ENCODE peak calls at places on chromosomes 1 and 21, in ten cellular contexts. One of them, this sample, is unnamed.

GRCh38 chr1:168806955-168807354 is 77.9 kb upstream of the DPT start:
- DNase-seq in fibroblast of lung: no peak
- DNase-seq in brain microvascular endothelial cell: no peak
- DNase-seq in colonic mucosa: no peak
- DNase-seq in fibroblast of mammary gland: no peak
- DNase-seq in neural progenitor cell: no peak
- DNase-seq in psoas muscle: no peak
- DNase-seq in mammary epithelial cell: no peak
- DNase-seq in AG09309: no peak
- DNase-seq in IMR-90: no peak
- DNase-seq in this sample: no peak

GRCh38 chr21:26093094-26093493 is 77.5 kb downstream of the APP start:
- DNase-seq in psoas muscle: no peak
- DNase-seq in neural progenitor cell: no peak
- DNase-seq in AG09309: no peak
- DNase-seq in brain microvascular endothelial cell: peak
- DNase-seq in mammary epithelial cell: peak
- DNase-seq in IMR-90: peak
- DNase-seq in fibroblast of lung: peak
- DNase-seq in colonic mucosa: no peak
- DNase-seq in fibroblast of mammary gland: peak
- DNase-seq in this sample: peak

GRCh38 chr21:39348040-39348354 is 891 bp downstream of the HMGN1 start:
- DNase-seq in IMR-90: no peak
- DNase-seq in mammary epithelial cell: no peak
- DNase-seq in colonic mucosa: no peak
- DNase-seq in AG09309: no peak
- DNase-seq in brain microvascular endothelial cell: no peak
- DNase-seq in neural progenitor cell: no peak
- DNase-seq in fibroblast of mammary gland: no peak
- DNase-seq in psoas muscle: no peak
- DNase-seq in fibroblast of lung: no peak
- DNase-seq in this sample: no peak

GRCh38 chr1:162191396-162192322 is 122.2 kb downstream of the NOS1AP start:
- DNase-seq in mammary epithelial cell: peak
- DNase-seq in psoas muscle: no peak
- DNase-seq in colonic mucosa: peak
- DNase-seq in IMR-90: no peak
- DNase-seq in fibroblast of mammary gland: no peak
- DNase-seq in brain microvascular endothelial cell: no peak
- DNase-seq in fibroblast of lung: no peak
- DNase-seq in AG09309: no peak
- DNase-seq in neural progenitor cell: no peak
- DNase-seq in this sample: peak

GRCh38 chr21:29506947-29507346 is 208.2 kb downstream of the BACH1 start:
- DNase-seq in neural progenitor cell: no peak
- DNase-seq in brain microvascular endothelial cell: peak
- DNase-seq in IMR-90: peak
- DNase-seq in mammary epithelial cell: no peak
- DNase-seq in AG09309: no peak
- DNase-seq in colonic mucosa: no peak
- DNase-seq in fibroblast of mammary gland: no peak
- DNase-seq in fibroblast of lung: no peak
- DNase-seq in psoas muscle: no peak
- DNase-seq in this sample: peak

GRCh38 chr1:184035719-184036516 is 1.6 kb downstream of the COLGALT2 start:
- DNase-seq in AG09309: no peak
- DNase-seq in fibroblast of lung: no peak
- DNase-seq in IMR-90: no peak
- DNase-seq in fibroblast of mammary gland: no peak
- DNase-seq in colonic mucosa: no peak
- DNase-seq in psoas muscle: no peak
- DNase-seq in brain microvascular endothelial cell: no peak
- DNase-seq in neural progenitor cell: no peak
- DNase-seq in mammary epithelial cell: no peak
- DNase-seq in this sample: no peak

GRCh38 chr1:244280859-244281258 is 170.8 kb downstream of the ADSS2 start:
- DNase-seq in brain microvascular endothelial cell: no peak
- DNase-seq in fibroblast of mammary gland: peak
- DNase-seq in psoas muscle: no peak
- DNase-seq in neural progenitor cell: no peak
- DNase-seq in mammary epithelial cell: no peak
- DNase-seq in colonic mucosa: no peak
- DNase-seq in AG09309: no peak
- DNase-seq in fibroblast of lung: peak
- DNase-seq in IMR-90: peak
- DNase-seq in this sample: peak

GRCh38 chr1:223833948-223834347 is 11.8 kb downstream of the TP53BP2 start:
- DNase-seq in psoas muscle: no peak
- DNase-seq in neural progenitor cell: no peak
- DNase-seq in fibroblast of lung: no peak
- DNase-seq in AG09309: no peak
- DNase-seq in fibroblast of mammary gland: no peak
- DNase-seq in IMR-90: no peak
- DNase-seq in colonic mucosa: no peak
- DNase-seq in brain microvascular endothelial cell: no peak
- DNase-seq in mammary epithelial cell: no peak
- DNase-seq in this sample: no peak

GRCh38 chr1:56676571-56677035 is 31.5 kb downstream of the PRKAA2 start:
- DNase-seq in fibroblast of lung: peak
- DNase-seq in brain microvascular endothelial cell: peak
- DNase-seq in IMR-90: peak
- DNase-seq in neural progenitor cell: no peak
- DNase-seq in colonic mucosa: no peak
- DNase-seq in fibroblast of mammary gland: peak
- DNase-seq in mammary epithelial cell: peak
- DNase-seq in psoas muscle: no peak
- DNase-seq in AG09309: peak
- DNase-seq in this sample: peak

GRCh38 chr21:43703068-43703880 is 15.7 kb upstream of the PDXK start:
- DNase-seq in AG09309: no peak
- DNase-seq in IMR-90: peak
- DNase-seq in colonic mucosa: peak
- DNase-seq in psoas muscle: peak
- DNase-seq in neural progenitor cell: peak
- DNase-seq in fibroblast of mammary gland: peak
- DNase-seq in brain microvascular endothelial cell: peak
- DNase-seq in mammary epithelial cell: no peak
- DNase-seq in fibroblast of lung: peak
- DNase-seq in this sample: peak

GRCh38 chr21:40454057-40454456 is 392.9 kb downstream of the DSCAM start:
- DNase-seq in colonic mucosa: no peak
- DNase-seq in IMR-90: no peak
- DNase-seq in fibroblast of lung: no peak
- DNase-seq in brain microvascular endothelial cell: no peak
- DNase-seq in neural progenitor cell: no peak
- DNase-seq in psoas muscle: no peak
- DNase-seq in fibroblast of mammary gland: no peak
- DNase-seq in mammary epithelial cell: no peak
- DNase-seq in AG09309: no peak
- DNase-seq in this sample: no peak

GRCh38 chr1:25978404-25978803 is 19.5 kb downstream of the PAFAH2 start:
- DNase-seq in brain microvascular endothelial cell: no peak
- DNase-seq in psoas muscle: no peak
- DNase-seq in fibroblast of lung: no peak
- DNase-seq in mammary epithelial cell: no peak
- DNase-seq in neural progenitor cell: no peak
- DNase-seq in IMR-90: no peak
- DNase-seq in AG09309: no peak
- DNase-seq in colonic mucosa: no peak
- DNase-seq in fibroblast of mammary gland: no peak
- DNase-seq in this sample: no peak

GRCh38 chr1:38559180-38559874 is 300.2 kb downstream of the RRAGC start:
- DNase-seq in neural progenitor cell: no peak
- DNase-seq in colonic mucosa: peak
- DNase-seq in mammary epithelial cell: no peak
- DNase-seq in fibroblast of lung: no peak
- DNase-seq in fibroblast of mammary gland: no peak
- DNase-seq in psoas muscle: no peak
- DNase-seq in IMR-90: no peak
- DNase-seq in AG09309: no peak
- DNase-seq in brain microvascular endothelial cell: no peak
- DNase-seq in this sample: no peak

GRCh38 chr1:28580706-28581530 is 11.1 kb upstream of the RAB42 start:
- DNase-seq in mammary epithelial cell: peak
- DNase-seq in AG09309: no peak
- DNase-seq in fibroblast of lung: peak
- DNase-seq in fibroblast of mammary gland: peak
- DNase-seq in colonic mucosa: peak
- DNase-seq in neural progenitor cell: peak
- DNase-seq in IMR-90: peak
- DNase-seq in brain microvascular endothelial cell: no peak
- DNase-seq in psoas muscle: no peak
- DNase-seq in this sample: peak

GRCh38 chr1:31694910-31695300 is 8.9 kb downstream of the COL16A1 start:
- DNase-seq in AG09309: no peak
- DNase-seq in brain microvascular endothelial cell: no peak
- DNase-seq in colonic mucosa: no peak
- DNase-seq in psoas muscle: no peak
- DNase-seq in fibroblast of mammary gland: no peak
- DNase-seq in mammary epithelial cell: no peak
- DNase-seq in fibroblast of lung: no peak
- DNase-seq in IMR-90: no peak
- DNase-seq in neural progenitor cell: no peak
- DNase-seq in this sample: no peak

GRCh38 chr1:201946224-201946908 is at the start of gene LMOD1:
- DNase-seq in colonic mucosa: peak
- DNase-seq in mammary epithelial cell: peak
- DNase-seq in fibroblast of mammary gland: peak
- DNase-seq in psoas muscle: peak
- DNase-seq in brain microvascular endothelial cell: peak
- DNase-seq in IMR-90: peak
- DNase-seq in AG09309: peak
- DNase-seq in neural progenitor cell: peak
- DNase-seq in fibroblast of lung: peak
- DNase-seq in this sample: peak

GRCh38 chr1:244792188-244792850 is 43.1 kb upstream of the COX20 start:
- DNase-seq in brain microvascular endothelial cell: no peak
- DNase-seq in fibroblast of lung: peak
- DNase-seq in neural progenitor cell: no peak
- DNase-seq in fibroblast of mammary gland: peak
- DNase-seq in mammary epithelial cell: no peak
- DNase-seq in colonic mucosa: no peak
- DNase-seq in IMR-90: peak
- DNase-seq in psoas muscle: no peak
- DNase-seq in AG09309: no peak
- DNase-seq in this sample: peak

DNA sequence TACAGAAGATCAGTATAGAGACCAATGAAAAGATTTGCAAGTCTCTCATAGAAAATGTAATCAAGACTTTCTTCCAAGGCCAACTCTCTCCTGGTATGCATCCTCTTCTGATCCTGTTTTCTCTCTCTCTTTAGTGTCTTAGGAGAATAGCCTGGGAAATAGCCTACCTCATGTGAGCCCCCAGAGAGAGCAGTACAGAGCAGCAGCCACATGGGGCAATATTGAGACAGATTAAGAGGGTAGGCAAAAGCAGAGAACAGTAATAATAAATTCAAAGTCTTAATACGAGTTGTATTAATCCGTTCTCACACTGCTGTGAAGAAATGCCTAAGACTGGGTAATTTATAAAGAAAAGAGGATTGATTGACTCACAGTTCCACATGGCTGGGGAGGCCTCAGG is 61.4 kb downstream of the RNASEL start:
- DNase-seq in colonic mucosa: no peak
- DNase-seq in brain microvascular endothelial cell: peak
- DNase-seq in psoas muscle: no peak
- DNase-seq in neural progenitor cell: peak
- DNase-seq in fibroblast of mammary gland: peak
- DNase-seq in IMR-90: no peak
- DNase-seq in fibroblast of lung: no peak
- DNase-seq in AG09309: no peak
- DNase-seq in mammary epithelial cell: no peak
- DNase-seq in this sample: peak
- TF ChIP-seq CTCF in colonic mucosa: no peak
- TF ChIP-seq CTCF in brain microvascular endothelial cell: peak
- TF ChIP-seq CTCF in psoas muscle: no peak
- TF ChIP-seq CTCF in neural progenitor cell: peak
- TF ChIP-seq CTCF in fibroblast of mammary gland: peak
- TF ChIP-seq CTCF in IMR-90: no peak
- TF ChIP-seq CTCF in fibroblast of lung: no peak
- TF ChIP-seq CTCF in AG09309: peak
- TF ChIP-seq CTCF in mammary epithelial cell: peak
- TF ChIP-seq CTCF in this sample: peak

GRCh38 chr1:210236840-210237409 is 4.3 kb downstream of the SERTAD4 start:
- DNase-seq in AG09309: no peak
- DNase-seq in mammary epithelial cell: no peak
- DNase-seq in IMR-90: peak
- DNase-seq in neural progenitor cell: peak
- DNase-seq in psoas muscle: peak
- DNase-seq in fibroblast of lung: peak
- DNase-seq in brain microvascular endothelial cell: peak
- DNase-seq in colonic mucosa: no peak
- DNase-seq in fibroblast of mammary gland: peak
- DNase-seq in this sample: peak
- H3K4me3 ChIP-seq in AG09309: no peak
- H3K4me3 ChIP-seq in mammary epithelial cell: no peak
- H3K4me3 ChIP-seq in IMR-90: no peak
- H3K4me3 ChIP-seq in neural progenitor cell: no peak
- H3K4me3 ChIP-seq in psoas muscle: no peak
- H3K4me3 ChIP-seq in fibroblast of lung: no peak
- H3K4me3 ChIP-seq in brain microvascular endothelial cell: no peak
- H3K4me3 ChIP-seq in colonic mucosa: no peak
- H3K4me3 ChIP-seq in fibroblast of mammary gland: no peak
- H3K4me3 ChIP-seq in this sample: no peak

DNA sequence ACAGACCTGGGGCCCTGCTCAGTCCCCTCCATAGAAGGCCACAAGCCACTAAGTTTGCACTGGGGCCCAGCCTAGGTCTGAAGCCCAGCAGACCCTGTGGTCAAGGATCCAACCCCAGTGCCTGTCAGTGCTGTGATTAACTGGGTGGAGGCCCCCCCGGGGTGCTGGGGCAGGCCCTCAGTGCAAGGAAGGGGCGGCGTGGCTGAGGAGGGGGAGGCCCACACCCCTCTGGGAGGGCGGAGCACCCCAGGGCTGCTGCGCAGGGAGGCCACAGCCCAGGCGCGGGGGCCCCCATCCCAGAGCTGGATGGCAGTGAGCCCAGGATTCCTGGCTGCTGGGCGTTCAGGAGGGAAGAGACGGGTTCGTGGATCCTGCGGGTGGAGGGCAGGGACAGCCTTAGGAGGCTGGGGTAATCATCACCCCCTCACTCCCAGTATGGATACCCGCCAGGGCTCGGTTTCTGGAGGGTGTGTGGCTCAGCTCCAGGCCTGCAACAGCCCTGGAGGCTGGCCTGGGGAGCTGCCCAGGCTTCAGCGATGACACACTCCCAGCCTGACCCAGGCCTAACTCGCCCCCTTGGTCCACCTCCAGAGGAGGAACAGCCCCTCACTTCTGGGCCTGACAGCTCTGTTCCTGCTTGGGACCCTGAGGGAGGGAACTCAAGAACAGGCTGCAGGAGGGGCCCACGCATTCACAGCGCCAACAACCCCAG is 884 bp downstream of the GJC2 start:
- DNase-seq in IMR-90: peak
- DNase-seq in fibroblast of mammary gland: peak
- DNase-seq in colonic mucosa: peak
- DNase-seq in psoas muscle: peak
- DNase-seq in AG09309: no peak
- DNase-seq in brain microvascular endothelial cell: no peak
- DNase-seq in mammary epithelial cell: no peak
- DNase-seq in fibroblast of lung: peak
- DNase-seq in neural progenitor cell: no peak
- DNase-seq in this sample: peak
- TF ChIP-seq CTCF in IMR-90: peak
- TF ChIP-seq CTCF in fibroblast of mammary gland: no peak
- TF ChIP-seq CTCF in colonic mucosa: no peak
- TF ChIP-seq CTCF in psoas muscle: no peak
- TF ChIP-seq CTCF in AG09309: no peak
- TF ChIP-seq CTCF in brain microvascular endothelial cell: no peak
- TF ChIP-seq CTCF in mammary epithelial cell: no peak
- TF ChIP-seq CTCF in fibroblast of lung: no peak
- TF ChIP-seq CTCF in neural progenitor cell: no peak
- TF ChIP-seq CTCF in this sample: no peak

GRCh38 chr1:66335859-66336640 is 197.9 kb upstream of the SGIP1 start:
- DNase-seq in fibroblast of lung: no peak
- DNase-seq in fibroblast of mammary gland: peak
- DNase-seq in psoas muscle: peak
- DNase-seq in colonic mucosa: peak
- DNase-seq in brain microvascular endothelial cell: peak
- DNase-seq in neural progenitor cell: no peak
- DNase-seq in mammary epithelial cell: no peak
- DNase-seq in IMR-90: peak
- DNase-seq in AG09309: no peak
- DNase-seq in this sample: peak
- H3K4me3 ChIP-seq in fibroblast of lung: no peak
- H3K4me3 ChIP-seq in fibroblast of mammary gland: no peak
- H3K4me3 ChIP-seq in psoas muscle: peak
- H3K4me3 ChIP-seq in colonic mucosa: peak
- H3K4me3 ChIP-seq in brain microvascular endothelial cell: peak
- H3K4me3 ChIP-seq in neural progenitor cell: no peak
- H3K4me3 ChIP-seq in mammary epithelial cell: no peak
- H3K4me3 ChIP-seq in IMR-90: peak
- H3K4me3 ChIP-seq in AG09309: peak
- H3K4me3 ChIP-seq in this sample: peak

This sample was measured in cardiac fibroblast.